ENCODE peak calls at places on chromosomes 13 and 19, in six cellular contexts. G is omental fat pad, R is lung, C is LNCaP clone FGC, O is AG04450, B is PC-3. Q is an unnamed sample.
A peak's percentile ranks its signal among the peaks of the same experiment; 100 is the strongest.

GRCh38 chr13:112942689-112943308 is 26.2 kb upstream of the MCF2L start:
- DNase-seq in G (peak; percentile 99), R (peak; percentile 98), C (peak; percentile 89), O (peak; percentile 76), B (peak; percentile 96), Q (peak; percentile 96)

GRCh38 chr19:41433171-41433570 is 6.0 kb upstream of the B3GNT8 start:
- DNase-seq in G (no peak), R (no peak), C (no peak), O (no peak), B (no peak), Q (no peak)

GRCh38 chr19:35030257-35031071 is at the start of gene SCN1B:
- DNase-seq in G (no peak), R (peak; percentile 68), C (no peak), O (no peak), B (peak; percentile 60), Q (peak; percentile 74)

GRCh38 chr19:2923510-2923909 is 21.3 kb downstream of the ZNF77 start:
- DNase-seq in G (no peak), R (no peak), C (peak; percentile 87), O (no peak), B (peak; percentile 73), Q (peak; percentile 74)

GRCh38 chr13:41311607-41312500 is 787 bp downstream of the NAA16 start:
- DNase-seq in G (peak; percentile 57), R (peak; percentile 38), C (no peak), O (no peak), B (peak; percentile 35), Q (peak; percentile 45)

GRCh38 chr19:23437901-23438300 is 42.6 kb upstream of the ZNF91 start:
- DNase-seq in G (no peak), R (no peak), C (no peak), O (no peak), B (no peak), Q (no peak)

GRCh38 chr13:97222934-97223710 is 989 bp downstream of the MBNL2 start:
- DNase-seq in G (no peak), R (no peak), C (no peak), O (no peak), B (peak; percentile 34), Q (no peak)

GRCh38 chr13:110757296-110757695 is 43.8 kb downstream of the ING1 start:
- DNase-seq in G (no peak), R (no peak), C (no peak), O (no peak), B (no peak), Q (no peak)

GRCh38 chr13:57045816-57046691 is 94.7 kb upstream of the PRR20A start:
- DNase-seq in G (no peak), R (no peak), C (no peak), O (no peak), B (no peak), Q (peak; percentile 12)

GRCh38 chr19:50705422-50706019 is 14.1 kb downstream of the SHANK1 start:
- DNase-seq in G (no peak), R (no peak), C (no peak), O (peak; percentile 30), B (peak; percentile 86), Q (peak; percentile 61)

GRCh38 chr19:1854542-1855039 is 6.3 kb upstream of the REXO1 start:
- DNase-seq in G (no peak), R (no peak), C (no peak), O (no peak), B (no peak), Q (peak; percentile 37)

GRCh38 chr19:57465680-57466381 is 8.9 kb upstream of the VN1R1 start:
- DNase-seq in G (no peak), R (no peak), C (peak; percentile 41), O (no peak), B (peak; percentile 76), Q (peak; percentile 45)
- TF ChIP-seq CTCF in G (no peak), R (no peak), C (peak; percentile 59), O (peak; percentile 25), B (peak; percentile 90), Q (peak; percentile 51)

GRCh38 chr19:13095934-13096890 is 6.4 kb downstream of the LYL1 start:
- DNase-seq in G (no peak), R (no peak), C (no peak), O (no peak), B (peak; percentile 46), Q (no peak)
- TF ChIP-seq CTCF in G (no peak), R (no peak), C (no peak), O (no peak), B (peak; percentile 42), Q (no peak)

GRCh38 chr19:49188626-49189200 is 31.1 kb downstream of the TRPM4 start:
- DNase-seq in G (no peak), R (no peak), C (no peak), O (no peak), B (no peak), Q (no peak)
- TF ChIP-seq CTCF in G (no peak), R (no peak), C (no peak), O (no peak), B (no peak), Q (no peak)

DNA sequence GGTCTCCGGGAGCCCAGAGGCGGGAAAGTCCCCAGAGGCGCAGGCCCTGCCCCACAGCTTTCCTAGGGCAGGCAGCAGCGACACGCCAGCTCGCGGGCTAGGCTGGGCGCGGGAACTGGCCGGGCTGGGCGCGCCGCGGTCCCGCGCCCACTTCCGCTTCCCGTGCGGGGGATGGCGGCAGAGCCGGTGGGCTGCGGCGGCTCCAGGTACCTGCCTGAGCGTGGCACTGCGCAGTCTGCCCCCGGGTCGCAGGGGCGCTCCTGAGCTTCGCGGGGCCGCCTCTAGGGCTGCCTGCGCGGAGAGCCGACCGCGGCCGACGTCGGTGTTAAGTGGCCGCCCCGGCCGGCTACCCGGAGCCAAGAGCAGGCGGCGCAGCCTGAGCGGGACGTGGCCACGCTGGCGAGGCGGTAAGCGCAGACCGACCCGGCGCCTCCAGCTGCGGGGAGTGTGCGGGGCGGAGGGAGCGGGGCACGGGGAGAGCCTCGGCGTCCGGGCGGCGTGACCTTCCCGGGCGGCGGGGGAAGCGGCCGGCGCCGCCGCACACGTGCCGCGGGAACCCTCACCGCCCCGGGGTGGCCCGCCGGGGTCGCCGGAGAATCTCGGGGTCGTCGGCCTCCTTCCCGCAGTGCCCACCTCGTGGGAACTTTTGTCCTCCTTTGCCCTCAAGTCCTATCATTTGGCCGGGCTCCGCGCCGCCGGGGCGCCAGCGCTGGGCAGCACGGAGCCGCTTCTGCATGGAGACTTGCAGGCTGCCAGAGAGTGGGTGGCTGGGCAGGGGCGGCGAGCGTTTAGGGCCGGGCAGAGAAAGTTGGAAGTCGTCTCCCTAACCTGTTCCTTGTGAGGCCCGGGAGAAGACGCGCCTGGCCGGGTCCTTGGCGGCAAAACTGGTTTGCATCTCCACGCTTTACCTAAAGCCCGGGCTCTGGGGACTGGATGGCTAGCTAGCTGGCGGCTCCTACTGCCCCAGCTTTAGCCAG is 31.4 kb upstream of the MPHOSPH8 start:
- DNase-seq in G (no peak), R (no peak), C (no peak), O (no peak), B (peak; percentile 72), Q (peak; percentile 46)
- TF ChIP-seq CTCF in G (no peak), R (no peak), C (peak; percentile 23), O (no peak), B (peak; percentile 38), Q (no peak)

GRCh38 chr19:18876865-18877264 is 19.1 kb downstream of the CERS1 start:
- DNase-seq in G (no peak), R (no peak), C (no peak), O (no peak), B (no peak), Q (no peak)
- TF ChIP-seq CTCF in G (no peak), R (no peak), C (no peak), O (no peak), B (no peak), Q (no peak)

GRCh38 chr19:56974554-56975207 is 134.2 kb upstream of the PEG3 start:
- DNase-seq in G (no peak), R (no peak), C (no peak), O (no peak), B (no peak), Q (no peak)
- TF ChIP-seq CTCF in G (no peak), R (no peak), C (no peak), O (no peak), B (no peak), Q (no peak)

GRCh38 chr19:4980087-4980486 is 11.2 kb downstream of the KDM4B start:
- DNase-seq in G (no peak), R (no peak), C (no peak), O (no peak), B (no peak), Q (no peak)

GRCh38 chr19:4981681-4981958 is 12.7 kb downstream of the KDM4B start:
- DNase-seq in G (no peak), R (no peak), C (no peak), O (no peak), B (no peak), Q (no peak)

GRCh38 chr19:4979211-4979807 is 10.4 kb downstream of the KDM4B start:
- DNase-seq in G (no peak), R (no peak), C (no peak), O (no peak), B (no peak), Q (no peak)

GRCh38 chr19:4983346-4984105 is 14.6 kb downstream of the KDM4B start:
- DNase-seq in G (no peak), R (no peak), C (no peak), O (no peak), B (no peak), Q (no peak)

DNA sequence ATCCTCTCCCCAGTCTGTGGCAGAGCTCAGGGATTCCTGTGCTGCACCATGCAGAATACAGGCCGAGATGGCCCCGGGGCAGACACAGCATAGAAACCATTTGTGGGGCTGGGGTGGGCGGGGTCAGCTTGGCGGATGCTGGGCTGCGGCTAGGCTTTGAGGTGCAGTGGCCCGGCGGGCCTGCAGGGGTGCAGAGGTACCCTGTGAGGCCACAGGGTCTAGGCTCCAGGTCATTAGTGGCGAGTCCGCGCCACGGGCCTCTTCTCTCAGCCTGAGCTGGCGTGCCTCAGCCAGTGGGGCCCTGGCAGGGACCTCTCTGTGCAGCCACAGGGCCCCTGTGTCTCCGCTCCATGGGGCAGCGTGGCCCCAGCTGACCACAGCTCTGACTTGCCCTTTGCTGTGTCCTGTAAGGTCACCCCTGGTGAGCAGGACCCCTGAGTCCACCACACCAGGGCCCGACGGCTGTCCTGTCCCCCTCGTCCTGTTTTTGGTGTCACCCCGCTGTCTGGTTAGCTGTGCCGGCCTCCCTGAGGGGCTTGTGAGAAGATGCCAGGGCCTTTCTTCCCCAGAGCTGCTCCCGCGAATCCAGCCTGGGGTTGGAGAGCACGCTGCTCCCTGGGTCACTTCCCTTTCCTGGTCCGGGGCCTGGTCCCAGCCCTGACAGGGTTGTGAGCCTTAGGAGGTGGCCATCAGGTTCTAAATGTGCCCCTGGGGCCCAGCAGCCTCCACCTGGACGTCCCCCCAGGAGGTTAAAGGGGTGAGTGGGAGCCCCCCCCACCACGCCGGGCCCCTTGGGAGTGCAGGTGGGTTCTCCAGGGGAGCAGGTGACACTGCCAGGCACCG is 12.1 kb downstream of the KDM4B start:
- DNase-seq in G (no peak), R (no peak), C (no peak), O (no peak), B (no peak), Q (no peak)
- TF ChIP-seq CTCF in G (no peak), R (no peak), C (no peak), O (no peak), B (no peak), Q (no peak)

DNA sequence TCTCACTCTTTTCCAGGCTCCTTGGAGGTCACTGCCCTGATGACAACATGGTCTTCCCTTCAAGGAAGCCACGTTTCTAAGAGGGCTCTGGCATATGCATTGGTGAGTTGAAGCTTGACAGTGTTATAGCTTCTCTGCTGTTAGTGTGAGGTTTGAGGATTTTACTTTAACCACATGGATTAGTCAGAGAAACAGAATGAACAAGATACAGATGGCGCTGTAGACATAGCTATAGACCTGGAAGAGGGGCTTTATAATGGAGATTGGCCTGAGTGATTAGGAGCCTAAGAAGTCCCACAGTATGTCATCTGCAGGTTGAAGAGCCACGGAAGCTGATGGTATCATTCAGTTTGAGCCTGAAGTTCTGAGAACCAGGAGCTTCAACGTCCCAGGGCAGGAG is 18.4 kb upstream of the URI1 start:
- DNase-seq in G (no peak), R (no peak), C (no peak), O (no peak), B (no peak), Q (no peak)
- TF ChIP-seq CTCF in G (no peak), R (no peak), C (no peak), O (no peak), B (peak; percentile 10), Q (no peak)